ENCODE peak calls at places on chromosome 22, in five cellular contexts. One of them, this sample, is unnamed.

GRCh38 chr22:35384973-35385588 is 4.2 kb downstream of the HMOX1 start:
- DNase-seq in hypothalamus: no peak
- DNase-seq in 8988T: no peak
- DNase-seq in AG09309: no peak
- DNase-seq in activated T-helper 1 cell treated with Interleukin-2 at 50 U/mL for 16 hours: no peak
- DNase-seq in this sample: no peak

GRCh38 chr22:44664149-44664548 is 37.9 kb upstream of the PRR5 start:
- DNase-seq in 8988T: no peak
- DNase-seq in activated T-helper 1 cell treated with Interleukin-2 at 50 U/mL for 16 hours: peak
- DNase-seq in hypothalamus: peak
- DNase-seq in AG09309: no peak
- DNase-seq in this sample: no peak

GRCh38 chr22:32469799-32470212 is 4.8 kb upstream of the FBXO7 start:
- DNase-seq in AG09309: peak
- DNase-seq in 8988T: no peak
- DNase-seq in activated T-helper 1 cell treated with Interleukin-2 at 50 U/mL for 16 hours: no peak
- DNase-seq in hypothalamus: peak
- DNase-seq in this sample: peak

GRCh38 chr22:24016156-24016555 is 5.1 kb downstream of the CABIN1 start:
- DNase-seq in hypothalamus: no peak
- DNase-seq in 8988T: no peak
- DNase-seq in activated T-helper 1 cell treated with Interleukin-2 at 50 U/mL for 16 hours: no peak
- DNase-seq in AG09309: no peak
- DNase-seq in this sample: no peak

GRCh38 chr22:50192825-50193204 is 7.1 kb downstream of the TRABD start:
- DNase-seq in 8988T: no peak
- DNase-seq in activated T-helper 1 cell treated with Interleukin-2 at 50 U/mL for 16 hours: peak
- DNase-seq in AG09309: no peak
- DNase-seq in hypothalamus: no peak
- DNase-seq in this sample: no peak

GRCh38 chr22:31425331-31426050 is 26.1 kb downstream of the DRG1 start:
- DNase-seq in activated T-helper 1 cell treated with Interleukin-2 at 50 U/mL for 16 hours: no peak
- DNase-seq in hypothalamus: no peak
- DNase-seq in AG09309: no peak
- DNase-seq in 8988T: no peak
- DNase-seq in this sample: no peak

GRCh38 chr22:41380993-41381328 is 781 bp upstream of the TEF start:
- DNase-seq in activated T-helper 1 cell treated with Interleukin-2 at 50 U/mL for 16 hours: no peak
- DNase-seq in 8988T: no peak
- DNase-seq in AG09309: peak
- DNase-seq in hypothalamus: no peak
- DNase-seq in this sample: peak

GRCh38 chr22:35459423-35459894 is 59.5 kb downstream of the MCM5 start:
- DNase-seq in activated T-helper 1 cell treated with Interleukin-2 at 50 U/mL for 16 hours: no peak
- DNase-seq in 8988T: no peak
- DNase-seq in hypothalamus: no peak
- DNase-seq in AG09309: no peak
- DNase-seq in this sample: no peak

GRCh38 chr22:42076764-42077485 is 2.6 kb upstream of the SMDT1 start:
- DNase-seq in hypothalamus: no peak
- DNase-seq in 8988T: no peak
- DNase-seq in activated T-helper 1 cell treated with Interleukin-2 at 50 U/mL for 16 hours: no peak
- DNase-seq in AG09309: no peak
- DNase-seq in this sample: no peak

GRCh38 chr22:24805790-24806662 is at the start of gene SGSM1:
- DNase-seq in 8988T: peak
- DNase-seq in activated T-helper 1 cell treated with Interleukin-2 at 50 U/mL for 16 hours: peak
- DNase-seq in hypothalamus: peak
- DNase-seq in AG09309: no peak
- DNase-seq in this sample: peak

GRCh38 chr22:43833286-43834240 is 21.5 kb upstream of the EFCAB6 start:
- DNase-seq in 8988T: no peak
- DNase-seq in AG09309: no peak
- DNase-seq in activated T-helper 1 cell treated with Interleukin-2 at 50 U/mL for 16 hours: no peak
- DNase-seq in hypothalamus: no peak
- DNase-seq in this sample: no peak

GRCh38 chr22:41308054-41308453 is 6.7 kb downstream of the ZC3H7B start:
- DNase-seq in hypothalamus: no peak
- DNase-seq in AG09309: no peak
- DNase-seq in activated T-helper 1 cell treated with Interleukin-2 at 50 U/mL for 16 hours: no peak
- DNase-seq in 8988T: no peak
- DNase-seq in this sample: no peak

GRCh38 chr22:31346733-31347250 is 646 bp upstream of the PATZ1 start:
- DNase-seq in AG09309: no peak
- DNase-seq in activated T-helper 1 cell treated with Interleukin-2 at 50 U/mL for 16 hours: peak
- DNase-seq in 8988T: no peak
- DNase-seq in hypothalamus: no peak
- DNase-seq in this sample: no peak

GRCh38 chr22:46084943-46085830 is 65.1 kb upstream of the PPARA start:
- DNase-seq in hypothalamus: no peak
- DNase-seq in AG09309: peak
- DNase-seq in activated T-helper 1 cell treated with Interleukin-2 at 50 U/mL for 16 hours: no peak
- DNase-seq in 8988T: no peak
- DNase-seq in this sample: peak

GRCh38 chr22:46815559-46815895 is 53.1 kb downstream of the TBC1D22A start:
- DNase-seq in 8988T: no peak
- DNase-seq in activated T-helper 1 cell treated with Interleukin-2 at 50 U/mL for 16 hours: no peak
- DNase-seq in hypothalamus: no peak
- DNase-seq in AG09309: no peak
- DNase-seq in this sample: no peak

GRCh38 chr22:37334859-37335818 is 52.8 kb downstream of the CYTH4 start:
- DNase-seq in AG09309: no peak
- DNase-seq in hypothalamus: no peak
- DNase-seq in 8988T: no peak
- DNase-seq in activated T-helper 1 cell treated with Interleukin-2 at 50 U/mL for 16 hours: no peak
- DNase-seq in this sample: no peak

This sample was measured in stromal cell of bone marrow.